ENCODE peak calls at places on chromosomes 4 and X, in ten cellular contexts. G, A, L, Q, S, I, U, T, X and P are unnamed samples.
A peak's percentile ranks its signal among the peaks of the same experiment; 100 is the strongest.

GRCh38 chr4:114384629-114385028 is 214.0 kb upstream of the UGT8 start:
- DNase-seq in X (peak; percentile 49), T (no peak), G (no peak), U (peak; percentile 75), L (peak; percentile 78), Q (no peak), S (no peak), A (no peak), I (peak; percentile 39), P (no peak)

GRCh38 chr4:24067781-24068193 is 177.9 kb upstream of the PPARGC1A start:
- DNase-seq in I (peak; percentile 76), A (no peak), L (peak; percentile 35), X (peak; percentile 48), U (no peak), T (peak; percentile 40), S (no peak), G (no peak), Q (no peak), P (peak; percentile 94)

GRCh38 chrX:144259054-144259453 is 375.2 kb downstream of the UBE2NL start:
- DNase-seq in G (no peak), U (no peak), Q (no peak), X (no peak), A (no peak), I (no peak), T (no peak), L (no peak), S (no peak), P (no peak)

GRCh38 chrX:122890729-122891128 is 293.3 kb upstream of the GRIA3 start:
- DNase-seq in G (no peak), U (no peak), Q (no peak), S (no peak), A (no peak), L (no peak), I (no peak), T (no peak), X (no peak), P (no peak)

GRCh38 chrX:2311483-2311882 is 189.3 kb downstream of the DHRSX start:
- DNase-seq in G (no peak), A (peak; percentile 53), L (no peak), I (no peak), T (no peak), Q (no peak), S (no peak), X (no peak), U (no peak), P (no peak)

GRCh38 chr4:12993923-12994322 is 490.2 kb downstream of the RAB28 start:
- DNase-seq in A (no peak), G (no peak), L (no peak), S (no peak), X (no peak), T (no peak), Q (no peak), U (no peak), I (no peak), P (no peak)

GRCh38 chrX:2538016-2538415 is 37.2 kb upstream of the DHRSX start:
- DNase-seq in Q (no peak), G (no peak), T (no peak), U (no peak), A (no peak), L (no peak), S (no peak), I (no peak), X (peak; percentile 68), P (no peak)

GRCh38 chr4:3285558-3286334 is 7.1 kb upstream of the RGS12 start:
- DNase-seq in U (no peak), T (no peak), G (no peak), Q (no peak), I (no peak), S (peak; percentile 88), X (peak; percentile 67), L (no peak), A (no peak), P (peak; percentile 45)

GRCh38 chr4:182839256-182839655 is 77.9 kb downstream of the DCTD start:
- DNase-seq in X (no peak), U (no peak), L (no peak), Q (no peak), G (no peak), A (no peak), S (no peak), I (no peak), T (no peak), P (no peak)

GRCh38 chr4:36255575-36255974 is 11.3 kb upstream of the ARAP2 start:
- DNase-seq in Q (no peak), I (no peak), A (no peak), T (no peak), S (no peak), X (peak; percentile 41), L (no peak), G (peak; percentile 53), U (no peak), P (no peak)

GRCh38 chr4:105191621-105192210 is 45.0 kb downstream of the TET2 start:
- DNase-seq in G (peak; percentile 10), A (no peak), U (peak; percentile 81), T (no peak), Q (no peak), L (peak; percentile 53), X (no peak), S (no peak), I (no peak), P (peak; percentile 20)

GRCh38 chrX:154074199-154074598 is 23.3 kb downstream of the MECP2 start:
- DNase-seq in S (no peak), X (no peak), L (peak; percentile 71), G (no peak), I (no peak), T (no peak), Q (no peak), U (no peak), A (no peak), P (peak; percentile 69)

GRCh38 chr4:156779774-156780173 is 191.8 kb downstream of the PDGFC start:
- DNase-seq in L (peak; percentile 67), A (no peak), Q (no peak), X (no peak), I (no peak), S (no peak), G (no peak), T (peak; percentile 12), U (peak; percentile 47), P (peak; percentile 96)

GRCh38 chr4:173182403-173182802 is 13.8 kb downstream of the GALNT7 start:
- DNase-seq in I (no peak), A (no peak), L (peak; percentile 72), X (no peak), Q (no peak), G (no peak), S (no peak), U (peak; percentile 52), T (peak; percentile 22), P (peak; percentile 90)

GRCh38 chr4:74451214-74451661 is 6.3 kb downstream of the AREG start:
- DNase-seq in T (peak; percentile 13), X (no peak), I (no peak), U (peak; percentile 76), G (no peak), Q (no peak), L (peak; percentile 81), A (no peak), S (no peak), P (peak; percentile 88)

GRCh38 chr4:30724217-30724616 is 4.0 kb downstream of the PCDH7 start:
- DNase-seq in X (no peak), Q (no peak), I (no peak), A (no peak), G (no peak), T (no peak), L (no peak), U (no peak), S (no peak), P (no peak)

GRCh38 chr4:13570916-13571315 is 26.6 kb upstream of the NKX3-2 start:
- DNase-seq in Q (no peak), G (no peak), U (no peak), S (no peak), T (no peak), I (no peak), A (no peak), X (no peak), L (no peak), P (no peak)

GRCh38 chrX:39689374-39690104 is 408.2 kb downstream of the BCOR start:
- DNase-seq in U (no peak), G (no peak), I (no peak), A (no peak), X (no peak), T (no peak), L (no peak), S (peak; percentile 82), Q (no peak), P (no peak)

GRCh38 chr4:83221897-83222441 is 62.6 kb downstream of the COQ2 start:
- DNase-seq in S (no peak), A (no peak), X (no peak), U (no peak), T (no peak), I (no peak), L (no peak), Q (no peak), G (no peak), P (no peak)

GRCh38 chr4:47391256-47391655 is 72.2 kb downstream of the COMMD8 start:
- DNase-seq in X (no peak), I (no peak), T (no peak), U (no peak), Q (no peak), A (no peak), G (no peak), S (no peak), L (no peak), P (no peak)

GRCh38 chr4:8607603-8608481 is 15.3 kb downstream of the CPZ start:
- DNase-seq in L (no peak), G (peak; percentile 65), Q (no peak), S (no peak), X (no peak), U (peak; percentile 35), T (no peak), I (no peak), A (peak; percentile 97), P (no peak)

GRCh38 chr4:128830906-128831525 is 21.5 kb downstream of the JADE1 start:
- DNase-seq in L (no peak), Q (no peak), A (no peak), T (no peak), X (no peak), S (no peak), G (no peak), I (no peak), U (peak; percentile 83), P (no peak)

GRCh38 chr4:82201805-82202636 is 171.8 kb downstream of the HNRNPD start:
- DNase-seq in U (peak; percentile 68), S (no peak), Q (no peak), T (no peak), A (peak; percentile 65), G (peak; percentile 65), I (peak; percentile 71), L (peak; percentile 63), X (peak; percentile 26), P (peak; percentile 18)

GRCh38 chr4:2534904-2535385 is 1.5 kb upstream of the FAM193A start:
- DNase-seq in X (no peak), I (no peak), U (peak; percentile 4), S (no peak), G (no peak), Q (no peak), A (no peak), L (no peak), T (no peak), P (no peak)

GRCh38 chrX:126272795-126273497 is 106.9 kb upstream of the DCAF12L2 start:
- DNase-seq in I (no peak), X (no peak), U (no peak), G (no peak), L (no peak), A (no peak), T (no peak), Q (no peak), S (no peak), P (no peak)

GRCh38 chr4:170374770-170375169 is 285.0 kb upstream of the AADAT start:
- DNase-seq in X (no peak), U (peak; percentile 0), L (peak; percentile 1), S (no peak), A (peak; percentile 8), Q (no peak), I (peak; percentile 3), G (peak; percentile 7), T (no peak), P (peak; percentile 48)

GRCh38 chr4:56086073-56086521 is 137.4 kb downstream of the CEP135 start:
- DNase-seq in I (no peak), A (peak; percentile 47), G (no peak), T (no peak), S (no peak), X (no peak), U (peak; percentile 7), L (no peak), Q (no peak), P (no peak)

GRCh38 chr4:25347473-25347872 is 29.6 kb upstream of the ANAPC4 start:
- DNase-seq in U (no peak), T (no peak), X (no peak), I (no peak), G (no peak), A (no peak), L (no peak), S (no peak), Q (no peak), P (no peak)